ENCODE peak calls at places on chromosome 22, in four cellular contexts. X is activated T-helper 1 cell treated with anti-CD3 and anti-CD28 coated beads, Interleukin-2, amount 50 U/mL, for 16 hours; P is fibroblast of pulmonary artery; G is cerebellar cortex. Z is an unnamed sample.

GRCh38 chr22:37697540-37697835 is 640 bp downstream of the TRIOBP start:
- DNase-seq in P (no peak), X (no peak), G (no peak), Z (no peak)

GRCh38 chr22:36461665-36462474 is 19.6 kb downstream of the TXN2 start:
- DNase-seq in G (no peak), X (no peak), P (peak; percentile 92), Z (no peak)

GRCh38 chr22:39520874-39521857 is 804 bp downstream of the ATF4 start:
- DNase-seq in G (peak; percentile 63), X (peak; percentile 44), P (peak; percentile 84), Z (peak; percentile 17)

GRCh38 chr22:25759825-25760231 is 17.8 kb downstream of the MYO18B start:
- DNase-seq in X (no peak), G (no peak), P (peak; percentile 97), Z (no peak)

GRCh38 chr22:20239063-20239950 is 28.8 kb downstream of the RTN4R start:
- DNase-seq in X (no peak), G (no peak), P (peak; percentile 34), Z (no peak)

GRCh38 chr22:37210041-37210803 is 2.1 kb downstream of the SSTR3 start:
- DNase-seq in G (peak; percentile 37), P (no peak), X (no peak), Z (no peak)

GRCh38 chr22:36285017-36285416 is 32.1 kb downstream of the APOL1 start:
- DNase-seq in X (no peak), P (no peak), G (no peak), Z (no peak)

GRCh38 chr22:36873614-36874308 is 13.0 kb downstream of the NCF4 start:
- DNase-seq in X (no peak), P (peak; percentile 85), G (peak; percentile 25), Z (no peak)

GRCh38 chr22:39030705-39031104 is 9.8 kb downstream of the APOBEC3D start:
- DNase-seq in G (no peak), X (no peak), P (no peak), Z (no peak)

GRCh38 chr22:30767656-30768055 is 73.0 kb downstream of the OSBP2 start:
- DNase-seq in X (no peak), G (no peak), P (no peak), Z (no peak)

GRCh38 chr22:22446527-22446926 is 62.0 kb downstream of the ZNF280B start:
- DNase-seq in G (no peak), X (no peak), P (no peak), Z (no peak)

GRCh38 chr22:19524170-19525115 is at the start of gene CLDN5:
- DNase-seq in G (no peak), P (peak; percentile 19), X (no peak), Z (peak; percentile 67)

GRCh38 chr22:27128461-27129080 is 471.2 kb downstream of the MIAT start:
- DNase-seq in P (no peak), X (no peak), G (no peak), Z (no peak)

GRCh38 chr22:19429950-19430889 is 1.3 kb downstream of the HIRA start:
- DNase-seq in G (no peak), X (no peak), P (peak; percentile 71), Z (peak; percentile 22)

GRCh38 chr22:38609371-38609770 is 39.4 kb upstream of the DMC1 start:
- DNase-seq in G (peak; percentile 14), P (no peak), X (no peak), Z (no peak)

GRCh38 chr22:48574776-48575566 is 1252.7 kb downstream of the BRD1 start:
- DNase-seq in X (no peak), P (peak; percentile 3), G (peak; percentile 61), Z (no peak)

GRCh38 chr22:25497269-25497668 is 67.2 kb upstream of the GRK3 start:
- DNase-seq in P (peak; percentile 49), G (no peak), X (no peak), Z (no peak)

GRCh38 chr22:32920032-32920628 is 118.6 kb downstream of the TIMP3 start:
- DNase-seq in X (no peak), P (peak; percentile 90), G (no peak), Z (peak; percentile 20)

GRCh38 chr22:35380537-35381423 is at the start of gene HMOX1:
- DNase-seq in G (peak; percentile 59), X (no peak), P (peak; percentile 94), Z (peak; percentile 60)

GRCh38 chr22:23904855-23905254 is 10.7 kb downstream of the MIF start:
- DNase-seq in X (no peak), G (no peak), P (no peak), Z (no peak)

GRCh38 chr22:27952779-27953178 is 33.7 kb upstream of the PITPNB start:
- DNase-seq in X (no peak), G (no peak), P (peak; percentile 40), Z (no peak)

GRCh38 chr22:38481871-38482332 is 14.0 kb downstream of the KDELR3 start:
- DNase-seq in G (no peak), P (no peak), X (no peak), Z (no peak)

GRCh38 chr22:24805790-24806662 is at the start of gene SGSM1:
- DNase-seq in X (peak; percentile 53), G (peak; percentile 74), P (peak; percentile 50), Z (peak; percentile 70)

GRCh38 chr22:29205598-29206371 is at the start of gene EMID1:
- DNase-seq in X (no peak), G (no peak), P (peak; percentile 16), Z (no peak)

GRCh38 chr22:42286205-42286604 is 15.8 kb upstream of the TCF20 start:
- DNase-seq in P (no peak), X (no peak), G (no peak), Z (no peak)

GRCh38 chr22:39995346-39996252 is 845 bp downstream of the FAM83F start:
- DNase-seq in P (no peak), X (no peak), G (no peak), Z (no peak)

GRCh38 chr22:40592352-40593113 is 44.0 kb downstream of the MRTFA start:
- DNase-seq in X (no peak), P (no peak), G (no peak), Z (no peak)

GRCh38 chr22:48376936-48377335 is 1450.7 kb downstream of the BRD1 start:
- DNase-seq in X (no peak), G (no peak), P (no peak), Z (no peak)

GRCh38 chr22:48338793-48339705 is 1488.6 kb downstream of the BRD1 start:
- DNase-seq in G (no peak), P (no peak), X (no peak), Z (no peak)

GRCh38 chr22:33274214-33274828 is 216.1 kb upstream of the SYN3 start:
- DNase-seq in G (no peak), P (peak; percentile 27), X (no peak), Z (no peak)

GRCh38 chr22:20236052-20236717 is 31.9 kb downstream of the RTN4R start:
- DNase-seq in P (no peak), G (no peak), X (no peak), Z (no peak)

GRCh38 chr22:33426451-33426850 is 368.3 kb upstream of the SYN3 start:
- DNase-seq in P (no peak), G (peak; percentile 44), X (no peak), Z (no peak)

GRCh38 chr22:46535876-46536558 is 1.4 kb downstream of the CELSR1 start:
- DNase-seq in G (no peak), P (no peak), X (no peak), Z (no peak)

GRCh38 chr22:31950226-31950625 is 5.9 kb downstream of the YWHAH start:
- DNase-seq in G (no peak), X (no peak), P (no peak), Z (no peak)

GRCh38 chr22:21775061-21775460 is 39.5 kb upstream of the YPEL1 start:
- DNase-seq in P (peak; percentile 35), G (peak; percentile 33), X (no peak), Z (no peak)

Z was measured in NCI-H2227 treated with DMSO at 0.1 percent for 48 hours.